ENCODE peak calls at places on chromosomes 5 and 9, in nine cellular contexts. D is body of pancreas, I is adrenal gland, J is NB4, B is HCT116, S is A549, N is stomach, X is ovary, Q is thyroid gland. M is an unnamed sample.

GRCh38 chr5:145975361-145976066 is 39.1 kb downstream of the SH3RF2 start:
- DNase-seq in D (peak), I (no peak), J (peak), B (peak), S (no peak), N (peak), X (no peak), Q (peak), M (peak)

GRCh38 chr5:75664933-75665332 is 52.3 kb downstream of the POC5 start:
- DNase-seq in D (no peak), I (no peak), J (no peak), B (no peak), S (no peak), N (no peak), X (no peak), Q (peak), M (no peak)

GRCh38 chr5:66889524-66889923 is 293.3 kb downstream of the MAST4 start:
- DNase-seq in D (no peak), I (no peak), J (no peak), B (no peak), S (no peak), N (no peak), X (no peak), Q (peak), M (no peak)

GRCh38 chr9:20024159-20024571 is 235.3 kb upstream of the SLC24A2 start:
- DNase-seq in D (no peak), I (no peak), J (no peak), B (no peak), S (no peak), N (no peak), X (no peak), Q (no peak), M (no peak)

GRCh38 chr5:118996098-118996497 is 7.8 kb upstream of the DTWD2 start:
- DNase-seq in D (no peak), I (no peak), J (no peak), B (no peak), S (no peak), N (no peak), X (no peak), Q (no peak), M (no peak)

GRCh38 chr5:154394328-154394727 is 51.5 kb upstream of the SAP30L start:
- DNase-seq in D (no peak), I (peak), J (no peak), B (no peak), S (peak), N (no peak), X (no peak), Q (no peak), M (no peak)

GRCh38 chr5:168852329-168852728 is 273.2 kb upstream of the PANK3 start:
- DNase-seq in D (no peak), I (no peak), J (no peak), B (no peak), S (no peak), N (no peak), X (no peak), Q (no peak), M (no peak)

GRCh38 chr5:81117566-81117965 is 115.6 kb upstream of the CKMT2 start:
- DNase-seq in D (no peak), I (no peak), J (no peak), B (no peak), S (no peak), N (no peak), X (no peak), Q (no peak), M (no peak)

GRCh38 chr5:154923441-154924430 is 14.3 kb downstream of the GEMIN5 start:
- DNase-seq in D (no peak), I (no peak), J (no peak), B (no peak), S (no peak), N (no peak), X (no peak), Q (no peak), M (no peak)

GRCh38 chr9:4854191-4854590 is 61.4 kb downstream of the RCL1 start:
- DNase-seq in D (no peak), I (no peak), J (no peak), B (no peak), S (no peak), N (no peak), X (no peak), Q (no peak), M (no peak)
- TF ChIP-seq POLR2A in D (no peak), I (no peak), J (no peak), B (no peak), S (no peak), N (no peak), X (no peak), Q (no peak), M (no peak)

GRCh38 chr9:32552172-32552872 is at the start of the genes SMIM27 and TOPORS:
- DNase-seq in D (peak), I (peak), J (peak), B (peak), S (peak), N (peak), X (peak), Q (peak), M (peak)
- TF ChIP-seq POLR2A in D (peak), I (peak), J (peak), B (peak), S (peak), N (peak), X (peak), Q (peak), M (peak)

GRCh38 chr9:96854073-96854876 is at the start of gene ZNF782:
- DNase-seq in D (peak), I (peak), J (peak), B (peak), S (peak), N (peak), X (peak), Q (peak), M (peak)
- TF ChIP-seq POLR2A in D (peak), I (peak), J (peak), B (peak), S (peak), N (no peak), X (peak), Q (no peak), M (peak)

GRCh38 chr9:88388203-88388885 is at the start of gene SPIN1:
- DNase-seq in D (peak), I (peak), J (peak), B (peak), S (peak), N (peak), X (peak), Q (peak), M (peak)
- TF ChIP-seq POLR2A in D (no peak), I (peak), J (no peak), B (no peak), S (peak), N (no peak), X (peak), Q (no peak), M (peak)

DNA sequence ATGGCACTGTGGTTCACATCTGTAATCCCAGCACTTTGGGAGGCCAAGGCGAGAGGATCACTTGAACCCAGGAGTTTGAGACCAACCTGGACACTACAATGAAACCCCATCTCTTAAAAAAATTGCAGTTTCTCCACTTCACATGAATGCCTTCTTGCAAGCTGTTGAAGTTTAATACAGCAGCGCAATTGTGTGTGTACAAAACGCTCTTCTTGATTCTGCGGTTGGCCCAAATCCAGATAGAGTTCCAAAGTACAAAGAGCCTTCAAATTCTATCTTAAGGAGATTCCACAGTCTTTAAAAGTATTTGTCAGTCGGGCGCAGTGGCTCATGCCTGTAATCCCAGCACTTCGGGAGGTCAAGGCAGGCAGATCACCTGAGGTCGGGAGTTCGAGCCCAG is 9.3 kb upstream of the SETX start:
- DNase-seq in D (no peak), I (no peak), J (no peak), B (no peak), S (no peak), N (no peak), X (no peak), Q (no peak), M (no peak)
- TF ChIP-seq POLR2A in D (no peak), I (no peak), J (no peak), B (no peak), S (no peak), N (no peak), X (no peak), Q (no peak), M (no peak)

M was measured in H54.